ENCODE peak calls at places on chromosomes 3 and 15, in five cellular contexts. N, S, Y, B and H are unnamed samples.

GRCh38 chr15:98778263-98778959 is 130.1 kb downstream of the IGF1R start:
- DNase-seq in N (no peak), S (no peak), Y (no peak), B (no peak), H (no peak)

GRCh38 chr15:74504418-74504817 is 36.6 kb upstream of the ARID3B start:
- DNase-seq in N (no peak), S (no peak), Y (no peak), B (no peak), H (no peak)

GRCh38 chr15:31273258-31273941 is 53.2 kb upstream of the KLF13 start:
- DNase-seq in N (no peak), S (no peak), Y (no peak), B (no peak), H (no peak)

GRCh38 chr15:90249123-90249863 is at the start of gene TTLL13:
- DNase-seq in N (peak; percentile 98), S (no peak), Y (peak; percentile 64), B (peak; percentile 76), H (peak; percentile 99)

GRCh38 chr3:22729981-22730380 is 473.1 kb upstream of the UBE2E2 start:
- DNase-seq in N (no peak), S (no peak), Y (no peak), B (no peak), H (no peak)

GRCh38 chr3:55128201-55128870 is 200.5 kb upstream of the LRTM1 start:
- DNase-seq in N (peak; percentile 3), S (no peak), Y (no peak), B (no peak), H (no peak)

GRCh38 chr15:70126382-70126781 is 28.7 kb upstream of the TLE3 start:
- DNase-seq in N (no peak), S (no peak), Y (no peak), B (no peak), H (peak; percentile 15)

GRCh38 chr3:167480748-167481147 is 6.9 kb upstream of the SERPINI2 start:
- DNase-seq in N (no peak), S (no peak), Y (no peak), B (no peak), H (no peak)

GRCh38 chr15:93265046-93265658 is 176.1 kb upstream of the RGMA start:
- DNase-seq in N (no peak), S (no peak), Y (no peak), B (no peak), H (no peak)

GRCh38 chr3:127299276-127299675 is 11.4 kb upstream of the PRR20G start:
- DNase-seq in N (peak; percentile 57), S (no peak), Y (no peak), B (no peak), H (no peak)